ENCODE peak calls at places on chromosomes 16 and 17, in nine cellular contexts. C is K562; Q is MV-4-11; E is mesothelial cell of epicardium; X is endothelial cell of umbilical vein; G is NCI-H1694; R is CD8-positive, alpha-beta memory T cell; S is AG08395; U is stimulated activated CD8-positive, alpha-beta memory T cell treated with anti-CD3 and anti-CD28 coated beads, Interleukin-7, amount 100 ng/mL, for 24 hours. Y is an unnamed sample.

GRCh38 chr16:85417156-85417860 is 195.8 kb upstream of the GSE1 start:
- DNase-seq in C (no peak), Q (no peak), E (peak; percentile 7), X (no peak), G (no peak), R (no peak), S (no peak), U (no peak), Y (no peak)

GRCh38 chr17:70109497-70109896 is 34.5 kb downstream of the KCNJ16 start:
- DNase-seq in C (no peak), Q (no peak), E (no peak), X (peak; percentile 83), G (no peak), R (no peak), S (no peak), U (no peak), Y (peak; percentile 11)

GRCh38 chr17:77690271-77691161 is 268.0 kb upstream of the TNRC6C start:
- DNase-seq in C (no peak), Q (peak; percentile 79), E (no peak), X (no peak), G (no peak), R (no peak), S (peak; percentile 27), U (no peak), Y (no peak)

GRCh38 chr16:75416904-75417565 is 16.3 kb downstream of the CFDP1 start:
- DNase-seq in C (no peak), Q (no peak), E (no peak), X (no peak), G (no peak), R (no peak), S (no peak), U (no peak), Y (no peak)

GRCh38 chr17:17253445-17253844 is 16.5 kb upstream of the FLCN start:
- DNase-seq in C (no peak), Q (no peak), E (no peak), X (no peak), G (no peak), R (no peak), S (no peak), U (no peak), Y (no peak)

GRCh38 chr16:69270831-69271230 is 40.3 kb upstream of the VPS4A start:
- DNase-seq in C (no peak), Q (no peak), E (no peak), X (no peak), G (no peak), R (no peak), S (no peak), U (no peak), Y (no peak)

GRCh38 chr17:17139972-17140589 is 66.1 kb downstream of the PLD6 start:
- DNase-seq in C (no peak), Q (no peak), E (no peak), X (no peak), G (no peak), R (no peak), S (no peak), U (no peak), Y (peak; percentile 58)

GRCh38 chr17:46722662-46723285 is 95.7 kb downstream of the WNT3 start:
- DNase-seq in C (no peak), Q (no peak), E (no peak), X (no peak), G (no peak), R (no peak), S (no peak), U (no peak), Y (no peak)

GRCh38 chr16:3080024-3080423 is 14.6 kb downstream of the IL32 start:
- DNase-seq in C (no peak), Q (no peak), E (no peak), X (no peak), G (no peak), R (no peak), S (no peak), U (no peak), Y (no peak)

GRCh38 chr17:80109066-80109618 is 7.8 kb downstream of the GAA start:
- DNase-seq in C (no peak), Q (no peak), E (no peak), X (no peak), G (no peak), R (no peak), S (no peak), U (no peak), Y (no peak)

GRCh38 chr17:31388770-31389672 is 2.5 kb upstream of the RAB11FIP4 start:
- DNase-seq in C (peak; percentile 74), Q (peak; percentile 11), E (no peak), X (peak; percentile 32), G (peak; percentile 33), R (peak; percentile 17), S (peak; percentile 44), U (peak; percentile 13), Y (peak; percentile 31)

GRCh38 chr17:44940321-44940720 is 7.3 kb downstream of the KIF18B start:
- DNase-seq in C (no peak), Q (no peak), E (no peak), X (no peak), G (no peak), R (no peak), S (no peak), U (no peak), Y (no peak)

GRCh38 chr17:12729086-12729485 is 60.2 kb upstream of the ARHGAP44 start:
- DNase-seq in C (no peak), Q (no peak), E (no peak), X (no peak), G (no peak), R (no peak), S (no peak), U (no peak), Y (no peak)

GRCh38 chr16:75550211-75550662 is 5.8 kb downstream of the TMEM231 start:
- DNase-seq in C (no peak), Q (peak; percentile 96), E (no peak), X (peak; percentile 52), G (peak; percentile 30), R (no peak), S (no peak), U (no peak), Y (peak; percentile 43)

GRCh38 chr16:9165601-9166220 is 74.3 kb downstream of the HAPSTR1 start:
- DNase-seq in C (no peak), Q (no peak), E (no peak), X (no peak), G (no peak), R (no peak), S (no peak), U (no peak), Y (no peak)

GRCh38 chr17:66835476-66835875 is 559 bp downstream of the CACNG5 start:
- DNase-seq in C (no peak), Q (no peak), E (no peak), X (no peak), G (no peak), R (no peak), S (no peak), U (no peak), Y (no peak)

GRCh38 chr16:31487720-31488629 is 5.1 kb downstream of the SLC5A2 start:
- DNase-seq in C (no peak), Q (no peak), E (no peak), X (peak; percentile 21), G (peak; percentile 20), R (peak; percentile 75), S (peak; percentile 41), U (peak; percentile 33), Y (peak; percentile 41)

GRCh38 chr17:58006563-58006923 is 503 bp downstream of the SRSF1 start:
- DNase-seq in C (peak; percentile 76), Q (peak; percentile 60), E (peak; percentile 76), X (peak; percentile 69), G (peak; percentile 77), R (peak; percentile 49), S (peak; percentile 74), U (peak; percentile 48), Y (peak; percentile 89)

GRCh38 chr17:1946021-1946932 is 78.9 kb downstream of the RTN4RL1 start:
- DNase-seq in C (no peak), Q (no peak), E (no peak), X (no peak), G (no peak), R (no peak), S (no peak), U (no peak), Y (no peak)

GRCh38 chr17:81333626-81334368 is 38.7 kb upstream of the SLC38A10 start:
- DNase-seq in C (no peak), Q (no peak), E (no peak), X (no peak), G (no peak), R (no peak), S (no peak), U (no peak), Y (no peak)

GRCh38 chr16:12507366-12507765 is 296.3 kb downstream of the CPPED1 start:
- DNase-seq in C (no peak), Q (no peak), E (no peak), X (no peak), G (no peak), R (no peak), S (peak; percentile 67), U (no peak), Y (no peak)

GRCh38 chr17:29569245-29569950 is 897 bp downstream of the TP53I13 start:
- DNase-seq in C (no peak), Q (no peak), E (no peak), X (no peak), G (peak; percentile 19), R (no peak), S (peak; percentile 60), U (no peak), Y (peak; percentile 46)

GRCh38 chr16:82748026-82748425 is 121.3 kb downstream of the CDH13 start:
- DNase-seq in C (no peak), Q (no peak), E (no peak), X (peak; percentile 94), G (peak; percentile 4), R (no peak), S (peak; percentile 80), U (no peak), Y (peak; percentile 69)

GRCh38 chr17:36921131-36921851 is 16.0 kb upstream of the LHX1 start:
- DNase-seq in C (no peak), Q (no peak), E (no peak), X (no peak), G (no peak), R (no peak), S (no peak), U (no peak), Y (peak; percentile 26)

GRCh38 chr17:66494023-66494803 is 191.8 kb downstream of the PRKCA start:
- DNase-seq in C (peak; percentile 75), Q (peak; percentile 73), E (no peak), X (peak; percentile 66), G (no peak), R (no peak), S (peak; percentile 90), U (no peak), Y (peak; percentile 67)

GRCh38 chr17:75764711-75765421 is at the start of gene GALK1:
- DNase-seq in C (peak; percentile 89), Q (peak; percentile 71), E (peak; percentile 66), X (peak; percentile 66), G (no peak), R (peak; percentile 66), S (peak; percentile 84), U (no peak), Y (peak; percentile 75)

GRCh38 chr17:41651625-41652460 is 27.5 kb upstream of the KRT17 start:
- DNase-seq in C (no peak), Q (no peak), E (no peak), X (no peak), G (peak; percentile 83), R (no peak), S (no peak), U (no peak), Y (peak; percentile 93)

GRCh38 chr17:57620576-57620975 is 124.5 kb downstream of the CCDC182 start:
- DNase-seq in C (no peak), Q (no peak), E (no peak), X (no peak), G (no peak), R (no peak), S (no peak), U (no peak), Y (no peak)

GRCh38 chr16:66057056-66057455 is 309.4 kb upstream of the CDH5 start:
- DNase-seq in C (no peak), Q (no peak), E (no peak), X (no peak), G (no peak), R (no peak), S (peak; percentile 26), U (no peak), Y (no peak)

Y was measured in myocyte.